ENCODE peak calls at places on chromosome 20, in four cellular contexts. W is T-helper 2 cell, Z is lower lobe of right lung, I is psoas muscle. X is an unnamed sample.

GRCh38 chr20:61292821-61293612 is 41.0 kb downstream of the CDH4 start:
- DNase-seq in W (no peak), I (no peak), Z (no peak), X (no peak)

GRCh38 chr20:63099426-63100267 is 92.9 kb upstream of the BHLHE23 start:
- DNase-seq in I (peak), W (no peak), Z (no peak), X (peak)

GRCh38 chr20:19890358-19891117 is 126.6 kb upstream of the NAA20 start:
- DNase-seq in W (no peak), I (no peak), Z (no peak), X (no peak)

GRCh38 chr20:59806578-59806975 is 126.9 kb downstream of the SYCP2 start:
- DNase-seq in I (no peak), W (no peak), Z (no peak), X (no peak)

GRCh38 chr20:10171864-10172751 is 46.5 kb upstream of the SNAP25 start:
- DNase-seq in I (peak), Z (peak), W (peak), X (peak)

GRCh38 chr20:48609491-48609978 is 218.3 kb downstream of the PREX1 start:
- DNase-seq in Z (no peak), W (peak), I (no peak), X (no peak)

GRCh38 chr20:62675156-62675871 is 33.0 kb downstream of the SLCO4A1 start:
- DNase-seq in I (no peak), W (no peak), Z (no peak), X (no peak)

GRCh38 chr20:57432874-57433491 is 41.8 kb downstream of the RBM38 start:
- DNase-seq in I (peak), W (peak), Z (peak), X (no peak)

GRCh38 chr20:3158968-3159431 is 665 bp downstream of the FASTKD5 start:
- DNase-seq in W (peak), I (no peak), Z (no peak), X (no peak)

GRCh38 chr20:58006346-58007316 is 221.8 kb downstream of the ANKRD60 start:
- DNase-seq in W (no peak), I (no peak), Z (peak), X (no peak)

GRCh38 chr20:52536841-52537400 is 345.3 kb upstream of the ZFP64 start:
- DNase-seq in Z (no peak), I (no peak), W (no peak), X (no peak)

GRCh38 chr20:59771506-59772372 is 161.7 kb downstream of the SYCP2 start:
- DNase-seq in I (no peak), Z (no peak), W (no peak), X (no peak)

GRCh38 chr20:63029358-63030121 is 22.8 kb upstream of the BHLHE23 start:
- DNase-seq in W (no peak), I (peak), Z (peak), X (peak)

GRCh38 chr20:14295238-14295637 is 42.2 kb downstream of the FLRT3 start:
- DNase-seq in Z (no peak), W (no peak), I (no peak), X (no peak)

GRCh38 chr20:24895898-24896658 is 53.0 kb upstream of the CST7 start:
- DNase-seq in Z (no peak), W (no peak), I (no peak), X (no peak)

GRCh38 chr20:16392346-16392745 is 180.9 kb downstream of the KIF16B start:
- DNase-seq in I (no peak), Z (no peak), W (no peak), X (no peak)

GRCh38 chr20:19815553-19815991 is 57.5 kb downstream of the RIN2 start:
- DNase-seq in Z (no peak), W (no peak), I (peak), X (no peak)

GRCh38 chr20:57023007-57023406 is 243.4 kb downstream of the BMP7 start:
- DNase-seq in W (no peak), I (no peak), Z (no peak), X (no peak)

GRCh38 chr20:36467076-36467999 is 74.0 kb upstream of the MYL9 start:
- DNase-seq in Z (peak), I (peak), W (peak), X (no peak)

GRCh38 chr20:62010551-62011402 is 54.9 kb downstream of the TAF4 start:
- DNase-seq in I (peak), Z (no peak), W (peak), X (peak)

GRCh38 chr20:32052090-32052791 is at the start of gene HCK:
- DNase-seq in Z (peak), W (no peak), I (peak), X (no peak)

GRCh38 chr20:41110930-41111577 is 26.3 kb upstream of the PLCG1 start:
- DNase-seq in W (no peak), Z (no peak), I (no peak), X (no peak)

GRCh38 chr20:48527771-48528170 is 300.0 kb downstream of the PREX1 start:
- DNase-seq in I (no peak), W (no peak), Z (no peak), X (no peak)

GRCh38 chr20:49938173-49939163 is 2.3 kb downstream of the RNF114 start:
- DNase-seq in W (no peak), Z (no peak), I (peak), X (peak)

GRCh38 chr20:44496976-44497375 is 21.3 kb downstream of the TTPAL start:
- DNase-seq in I (no peak), Z (no peak), W (no peak), X (no peak)

GRCh38 chr20:15862178-15862577 is 711.1 kb downstream of the KIF16B start:
- DNase-seq in W (no peak), I (no peak), Z (no peak), X (no peak)

GRCh38 chr20:20276806-20277530 is 90.9 kb upstream of the INSM1 start:
- DNase-seq in Z (no peak), I (no peak), W (no peak), X (no peak)

GRCh38 chr20:62276448-62276847 is 26.3 kb upstream of the ADRM1 start:
- DNase-seq in I (peak), W (no peak), Z (no peak), X (no peak)

GRCh38 chr20:49948809-49949507 is 12.8 kb downstream of the RNF114 start:
- DNase-seq in Z (no peak), W (no peak), I (no peak), X (no peak)

GRCh38 chr20:3383878-3384495 is 23.5 kb downstream of the DNAAF9 start:
- DNase-seq in W (peak), I (no peak), Z (no peak), X (no peak)

GRCh38 chr20:36835025-36835424 is 40.9 kb upstream of the TLDC2 start:
- DNase-seq in W (no peak), Z (no peak), I (no peak), X (no peak)

GRCh38 chr20:16395366-16395765 is 177.9 kb downstream of the KIF16B start:
- DNase-seq in I (no peak), W (no peak), Z (no peak), X (no peak)